ENCODE peak calls at places on chromosome 21, in eight cellular contexts. Y is head of caudate nucleus; O is mucosa of descending colon; C is NCI-H510A treated with DMSO at 0.1 percent for 48 hours; P is GOT3; Z is fibroblast of the conjunctiva; V is body of pancreas; I is activated CD4-positive, CD25-positive, alpha-beta regulatory T cell. X is an unnamed sample.

GRCh38 chr21:45102391-45102932 is 28.1 kb downstream of the ADARB1 start:
- DNase-seq in Y (no peak), O (no peak), C (no peak), P (no peak), Z (no peak), V (no peak), I (no peak), X (no peak)

GRCh38 chr21:36125513-36126121 is 9.3 kb upstream of the CBR3 start:
- DNase-seq in Y (no peak), O (peak), C (peak), P (no peak), Z (no peak), V (peak), I (peak), X (peak)

GRCh38 chr21:22842875-22843274 is 1844.7 kb downstream of the NCAM2 start:
- DNase-seq in Y (no peak), O (no peak), C (no peak), P (no peak), Z (no peak), V (no peak), I (no peak), X (no peak)

GRCh38 chr21:45496968-45497845 is 45.0 kb downstream of the SLC19A1 start:
- DNase-seq in Y (no peak), O (peak), C (no peak), P (no peak), Z (no peak), V (no peak), I (no peak), X (no peak)

GRCh38 chr21:14527690-14528652 is 18.1 kb downstream of the SAMSN1 start:
- DNase-seq in Y (no peak), O (no peak), C (no peak), P (no peak), Z (no peak), V (no peak), I (no peak), X (no peak)

GRCh38 chr21:34526618-34527290 is 14.7 kb upstream of the KCNE1 start:
- DNase-seq in Y (peak), O (peak), C (peak), P (peak), Z (peak), V (peak), I (no peak), X (peak)

GRCh38 chr21:42056468-42056867 is 14.6 kb upstream of the UMODL1 start:
- DNase-seq in Y (no peak), O (peak), C (peak), P (no peak), Z (no peak), V (no peak), I (no peak), X (no peak)

GRCh38 chr21:44047996-44048560 is 36.0 kb downstream of the TRAPPC10 start:
- DNase-seq in Y (no peak), O (no peak), C (no peak), P (no peak), Z (no peak), V (no peak), I (no peak), X (no peak)

GRCh38 chr21:42062543-42063022 is 8.5 kb upstream of the UMODL1 start:
- DNase-seq in Y (peak), O (peak), C (no peak), P (no peak), Z (no peak), V (no peak), I (peak), X (peak)

GRCh38 chr21:33202464-33203363 is 27.0 kb upstream of the IFNAR2 start:
- DNase-seq in Y (no peak), O (no peak), C (no peak), P (no peak), Z (no peak), V (no peak), I (no peak), X (no peak)

GRCh38 chr21:36965720-36966065 is 776 bp downstream of the HLCS start:
- DNase-seq in Y (no peak), O (no peak), C (no peak), P (no peak), Z (no peak), V (no peak), I (no peak), X (no peak)

GRCh38 chr21:33042812-33043211 is 17.1 kb downstream of the OLIG2 start:
- DNase-seq in Y (no peak), O (no peak), C (no peak), P (no peak), Z (no peak), V (no peak), I (no peak), X (no peak)

GRCh38 chr21:44760376-44760775 is 41.2 kb downstream of the UBE2G2 start:
- DNase-seq in Y (no peak), O (no peak), C (no peak), P (no peak), Z (no peak), V (no peak), I (no peak), X (no peak)

GRCh38 chr21:25888711-25889110 is 153.9 kb downstream of the GABPA start:
- DNase-seq in Y (no peak), O (no peak), C (no peak), P (no peak), Z (no peak), V (no peak), I (no peak), X (no peak)

GRCh38 chr21:46639489-46640386 is 4.3 kb downstream of the PRMT2 start:
- DNase-seq in Y (no peak), O (no peak), C (peak), P (no peak), Z (no peak), V (no peak), I (no peak), X (peak)

GRCh38 chr21:39911792-39912191 is 44.6 kb downstream of the PCP4 start:
- DNase-seq in Y (no peak), O (no peak), C (peak), P (no peak), Z (no peak), V (no peak), I (no peak), X (no peak)

GRCh38 chr21:29181799-29182470 is 51.5 kb downstream of the MAP3K7CL start:
- DNase-seq in Y (no peak), O (no peak), C (no peak), P (no peak), Z (peak), V (no peak), I (no peak), X (no peak)

GRCh38 chr21:32285476-32285875 is 6.6 kb upstream of the MIS18A start:
- DNase-seq in Y (no peak), O (no peak), C (no peak), P (no peak), Z (no peak), V (no peak), I (no peak), X (no peak)

GRCh38 chr21:39114871-39115658 is 68.2 kb downstream of the PSMG1 start:
- DNase-seq in Y (no peak), O (no peak), C (no peak), P (peak), Z (peak), V (no peak), I (no peak), X (no peak)

GRCh38 chr21:16579538-16579937 is 849.8 kb downstream of the USP25 start:
- DNase-seq in Y (no peak), O (no peak), C (no peak), P (no peak), Z (peak), V (no peak), I (no peak), X (peak)

GRCh38 chr21:44618909-44619308 is 7.0 kb downstream of the KRTAP10-8 start:
- DNase-seq in Y (no peak), O (no peak), C (no peak), P (no peak), Z (no peak), V (no peak), I (no peak), X (no peak)

GRCh38 chr21:45011911-45012660 is 62.3 kb upstream of the ADARB1 start:
- DNase-seq in Y (no peak), O (peak), C (no peak), P (peak), Z (peak), V (no peak), I (no peak), X (no peak)

GRCh38 chr21:17045214-17045835 is 467.5 kb upstream of the CXADR start:
- DNase-seq in Y (no peak), O (no peak), C (peak), P (no peak), Z (peak), V (no peak), I (no peak), X (peak)

GRCh38 chr21:41684381-41685245 is 82.2 kb downstream of the RIPK4 start:
- DNase-seq in Y (no peak), O (peak), C (no peak), P (no peak), Z (no peak), V (peak), I (no peak), X (no peak)

GRCh38 chr21:29386803-29387202 is 88.1 kb downstream of the BACH1 start:
- DNase-seq in Y (no peak), O (no peak), C (peak), P (no peak), Z (no peak), V (no peak), I (no peak), X (no peak)

GRCh38 chr21:28447453-28447852 is 545.2 kb downstream of the LTN1 start:
- DNase-seq in Y (no peak), O (no peak), C (no peak), P (no peak), Z (no peak), V (no peak), I (no peak), X (no peak)

GRCh38 chr21:16084776-16085364 is 355.1 kb downstream of the USP25 start:
- DNase-seq in Y (peak), O (no peak), C (no peak), P (no peak), Z (peak), V (no peak), I (no peak), X (peak)

GRCh38 chr21:26835027-26835713 is 10.0 kb downstream of the ADAMTS1 start:
- DNase-seq in Y (no peak), O (no peak), C (no peak), P (peak), Z (no peak), V (no peak), I (no peak), X (no peak)

GRCh38 chr21:33688343-33688742 is 46.0 kb downstream of the ITSN1 start:
- DNase-seq in Y (no peak), O (no peak), C (no peak), P (no peak), Z (no peak), V (no peak), I (no peak), X (no peak)

X was measured in Ammon's horn.